ENCODE peak calls at places on chromosomes 16 and 17, in ten cellular contexts. A is A549, E is adrenal gland, I is NB4, U is esophagus squamous epithelium, V is breast epithelium, X is sigmoid colon, P is esophagus muscularis mucosa, T is tibial nerve, S is Peyer's patch. H is an unnamed sample.

GRCh38 chr17:8857919-8858318 is 9.6 kb downstream of the PIK3R6 start:
- DNase-seq in A (no peak), E (no peak), I (peak), U (no peak), V (no peak), X (no peak), P (no peak), T (no peak), S (no peak), H (no peak)

GRCh38 chr17:81030726-81031570 is 4.0 kb upstream of the BAIAP2 start:
- DNase-seq in A (no peak), E (no peak), I (no peak), U (no peak), V (no peak), X (peak), P (no peak), T (no peak), S (peak), H (no peak)

GRCh38 chr17:80877095-80877828 is 114.4 kb upstream of the CHMP6 start:
- DNase-seq in A (no peak), E (no peak), I (no peak), U (no peak), V (peak), X (no peak), P (no peak), T (no peak), S (peak), H (no peak)

GRCh38 chr17:77924757-77925336 is 33.7 kb upstream of the TNRC6C start:
- DNase-seq in A (no peak), E (peak), I (no peak), U (no peak), V (no peak), X (peak), P (no peak), T (peak), S (no peak), H (no peak)

GRCh38 chr17:78855561-78856165 is 15.0 kb upstream of the USP36 start:
- DNase-seq in A (no peak), E (no peak), I (no peak), U (no peak), V (no peak), X (no peak), P (no peak), T (no peak), S (no peak), H (no peak)

GRCh38 chr17:72122668-72123495 is 2.1 kb downstream of the SOX9 start:
- DNase-seq in A (no peak), E (no peak), I (no peak), U (no peak), V (no peak), X (peak), P (no peak), T (no peak), S (peak), H (no peak)

GRCh38 chr17:80894439-80894721 is 97.3 kb upstream of the CHMP6 start:
- DNase-seq in A (peak), E (no peak), I (no peak), U (no peak), V (no peak), X (no peak), P (no peak), T (no peak), S (no peak), H (no peak)

GRCh38 chr17:12627177-12627629 is 38.5 kb upstream of the MYOCD start:
- DNase-seq in A (peak), E (peak), I (no peak), U (no peak), V (no peak), X (peak), P (no peak), T (peak), S (no peak), H (no peak)

GRCh38 chr16:28534542-28535373 is 4.0 kb downstream of the NUPR1 start:
- DNase-seq in A (no peak), E (peak), I (peak), U (no peak), V (no peak), X (peak), P (peak), T (peak), S (no peak), H (no peak)

GRCh38 chr16:72256398-72257048 is 84.6 kb upstream of the PMFBP1 start:
- DNase-seq in A (no peak), E (no peak), I (no peak), U (no peak), V (no peak), X (peak), P (no peak), T (no peak), S (no peak), H (no peak)

GRCh38 chr17:51640108-51640622 is 379.8 kb downstream of the UTP18 start:
- DNase-seq in A (peak), E (no peak), I (peak), U (no peak), V (no peak), X (no peak), P (no peak), T (no peak), S (no peak), H (peak)

GRCh38 chr17:74212262-74212912 is 984 bp upstream of the TTYH2 start:
- DNase-seq in A (no peak), E (no peak), I (peak), U (no peak), V (no peak), X (peak), P (no peak), T (no peak), S (no peak), H (no peak)

GRCh38 chr16:17437142-17437720 is 33.5 kb downstream of the XYLT1 start:
- DNase-seq in A (no peak), E (no peak), I (no peak), U (no peak), V (no peak), X (no peak), P (no peak), T (no peak), S (no peak), H (no peak)

GRCh38 chr17:2700031-2700490 is 11.5 kb downstream of the CLUH start:
- DNase-seq in A (no peak), E (no peak), I (no peak), U (no peak), V (peak), X (peak), P (no peak), T (peak), S (peak), H (no peak)

GRCh38 chr17:82767041-82767754 is 15.3 kb downstream of the TBCD start:
- DNase-seq in A (peak), E (peak), I (peak), U (no peak), V (no peak), X (no peak), P (no peak), T (no peak), S (no peak), H (no peak)

DNA sequence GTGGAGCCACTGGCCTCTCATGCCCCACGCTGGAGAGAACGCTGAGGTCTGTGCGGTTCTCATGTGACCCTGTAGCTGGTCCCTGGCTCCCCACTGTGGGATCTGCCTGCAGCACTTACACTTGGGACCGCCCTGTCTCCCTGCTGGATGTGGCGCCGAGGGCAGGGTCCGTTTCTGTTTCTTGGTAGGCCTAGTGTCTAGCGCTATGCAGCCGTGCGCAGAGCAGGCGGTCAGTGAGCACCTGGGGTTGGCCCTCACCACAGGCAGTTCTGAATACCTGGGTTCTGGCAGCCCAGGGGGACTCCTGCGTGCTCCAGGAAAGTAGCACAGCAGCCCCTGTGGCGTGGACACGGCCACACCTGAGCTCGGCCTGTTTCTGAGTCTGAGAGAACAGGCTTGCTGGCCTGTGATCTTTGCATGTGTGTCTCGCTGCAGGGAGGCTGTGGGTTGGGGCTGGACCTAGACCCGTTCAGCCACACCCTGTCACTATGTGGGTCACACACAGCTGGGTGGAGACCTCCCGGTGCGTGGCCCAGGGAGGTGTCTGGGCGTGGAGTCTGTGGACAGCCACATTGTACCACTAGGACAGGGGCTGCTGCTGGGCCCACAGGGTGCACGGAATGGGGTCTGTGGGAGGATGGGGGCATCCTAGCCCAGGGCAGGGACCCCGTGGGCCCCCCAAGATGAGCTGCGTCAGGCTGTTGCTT is 2.8 kb downstream of the CAPN15 start:
- DNase-seq in A (no peak), E (no peak), I (no peak), U (no peak), V (no peak), X (no peak), P (no peak), T (no peak), S (peak), H (no peak)
- TF ChIP-seq POLR2A in A (no peak), E (no peak), I (no peak), U (no peak), V (no peak), X (no peak), P (no peak), T (no peak), S (peak), H (no peak)

GRCh38 chr17:7234100-7235012 is at the start of gene DVL2:
- DNase-seq in A (peak), E (peak), I (peak), U (peak), V (peak), X (peak), P (peak), T (peak), S (peak), H (peak)

GRCh38 chr17:7236808-7237207 is 2.4 kb downstream of the PHF23 start:
- DNase-seq in A (no peak), E (no peak), I (no peak), U (no peak), V (no peak), X (peak), P (no peak), T (no peak), S (no peak), H (no peak)

GRCh38 chr17:7232114-7232513 is 2.2 kb downstream of the DVL2 start:
- DNase-seq in A (no peak), E (no peak), I (no peak), U (no peak), V (no peak), X (no peak), P (no peak), T (no peak), S (no peak), H (no peak)

GRCh38 chr17:7235693-7236665 is 1.7 kb upstream of the DVL2 start:
- DNase-seq in A (no peak), E (peak), I (no peak), U (no peak), V (no peak), X (peak), P (no peak), T (no peak), S (no peak), H (no peak)

GRCh38 chr17:7233701-7234099 is 617 bp downstream of the DVL2 start:
- DNase-seq in A (no peak), E (no peak), I (no peak), U (no peak), V (no peak), X (no peak), P (no peak), T (no peak), S (no peak), H (no peak)
- H3K4me3 ChIP-seq in A (peak), E (peak), I (peak), U (peak), V (peak), X (peak), P (peak), T (peak), S (peak), H (peak)

GRCh38 chr16:53950677-53951076 is 246.7 kb downstream of the FTO start:
- DNase-seq in A (no peak), E (no peak), I (no peak), U (no peak), V (no peak), X (no peak), P (no peak), T (no peak), S (no peak), H (no peak)
- TF ChIP-seq POLR2A in A (no peak), E (no peak), I (no peak), U (no peak), V (no peak), X (no peak), P (no peak), T (no peak), S (no peak), H (no peak)

DNA sequence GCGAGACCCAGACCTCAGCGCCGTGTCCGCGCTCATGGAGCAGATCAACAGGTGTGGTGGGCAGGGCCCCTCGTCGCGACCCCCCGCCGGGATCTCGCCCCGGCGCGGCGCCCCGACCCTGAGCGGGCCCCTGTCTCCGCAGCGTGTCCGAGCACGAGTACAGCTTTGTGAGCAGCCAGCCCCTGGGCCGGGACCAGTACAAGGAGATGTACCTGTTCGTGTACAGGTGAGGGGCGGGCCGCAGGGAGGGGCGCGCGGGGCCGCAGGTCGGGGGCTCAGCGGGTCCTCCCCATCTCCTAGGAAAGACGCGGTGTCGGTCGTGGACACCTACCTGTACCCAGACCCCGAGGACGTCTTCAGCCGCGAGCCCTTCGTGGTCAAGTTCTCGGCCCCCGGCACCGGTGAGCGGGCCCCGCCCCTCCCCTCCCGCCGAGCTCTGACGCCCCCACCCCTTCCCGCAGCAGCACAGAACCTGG is 870 bp downstream of the DNASE1L2 start:
- DNase-seq in A (no peak), E (no peak), I (no peak), U (no peak), V (no peak), X (peak), P (no peak), T (no peak), S (no peak), H (no peak)
- H3K4me3 ChIP-seq in A (no peak), E (no peak), I (no peak), U (peak), V (peak), X (peak), P (peak), T (no peak), S (peak), H (no peak)

DNA sequence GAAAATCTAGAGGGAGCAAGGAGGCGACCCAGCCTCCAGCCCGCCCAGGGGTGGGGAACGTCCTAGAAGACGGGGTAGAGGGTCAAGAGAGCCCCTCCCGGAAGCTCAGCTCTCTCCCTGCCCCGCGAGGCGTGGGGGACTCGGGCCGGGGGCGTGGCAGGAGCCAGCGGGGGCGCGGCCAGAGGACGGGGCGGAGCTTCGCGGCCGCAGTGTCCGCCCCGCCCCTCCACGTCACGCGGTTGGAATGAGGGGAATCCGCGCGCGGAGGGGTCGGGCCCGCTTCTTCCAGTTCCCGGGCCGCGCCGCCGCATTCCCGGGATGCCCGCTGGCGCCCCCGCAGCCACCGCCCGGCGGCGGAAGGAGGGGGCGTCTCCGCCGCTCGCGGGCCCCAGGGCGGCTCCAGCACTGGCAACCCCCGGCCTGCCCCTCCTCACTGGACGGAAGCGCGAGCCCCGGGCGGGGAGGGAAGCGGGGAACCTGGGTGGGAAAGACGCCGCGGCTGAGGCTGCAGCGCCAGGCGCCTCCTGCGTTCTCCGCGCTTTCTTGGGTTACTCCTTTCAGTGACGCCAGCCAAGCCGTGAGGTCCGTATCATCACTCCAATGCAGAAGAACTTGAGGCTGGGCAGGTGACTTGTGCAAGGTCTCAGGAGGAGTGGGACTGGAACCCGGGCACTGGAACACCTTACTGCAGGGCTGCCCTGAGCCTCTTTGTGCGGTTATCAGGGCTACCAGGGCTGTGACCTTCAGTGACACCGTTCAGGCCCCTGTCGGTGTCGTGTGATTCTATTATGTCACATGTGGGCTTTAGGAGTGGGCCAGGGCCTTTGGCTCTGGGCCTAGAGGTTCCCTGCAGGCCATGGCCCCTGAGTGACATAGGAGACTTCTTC is 4.3 kb downstream of the MYO1C start:
- DNase-seq in A (peak), E (peak), I (no peak), U (no peak), V (peak), X (peak), P (no peak), T (peak), S (peak), H (no peak)
- TF ChIP-seq POLR2A in A (peak), E (no peak), I (no peak), U (no peak), V (peak), X (peak), P (peak), T (peak), S (peak), H (peak)

GRCh38 chr16:79269211-79269863 is 331.2 kb downstream of the MAF start:
- DNase-seq in A (no peak), E (no peak), I (no peak), U (no peak), V (no peak), X (no peak), P (no peak), T (no peak), S (no peak), H (no peak)
- H3K4me3 ChIP-seq in A (no peak), E (no peak), I (no peak), U (no peak), V (no peak), X (no peak), P (no peak), T (no peak), S (no peak), H (no peak)

GRCh38 chr17:59714255-59714654 is 6.8 kb downstream of the VMP1 start:
- DNase-seq in A (no peak), E (no peak), I (no peak), U (no peak), V (no peak), X (no peak), P (no peak), T (no peak), S (no peak), H (no peak)
- TF ChIP-seq POLR2A in A (no peak), E (no peak), I (no peak), U (no peak), V (no peak), X (no peak), P (no peak), T (no peak), S (no peak), H (no peak)

GRCh38 chr17:43578352-43578698 is 32.2 kb upstream of the ETV4 start:
- DNase-seq in A (no peak), E (no peak), I (no peak), U (no peak), V (no peak), X (no peak), P (no peak), T (no peak), S (no peak), H (no peak)
- H3K4me3 ChIP-seq in A (no peak), E (no peak), I (no peak), U (no peak), V (no peak), X (no peak), P (no peak), T (no peak), S (no peak), H (no peak)